ENCODE peak calls at places on chromosomes 6 and 20, in four cellular contexts. Z is BJ, T is small intestine, G is NCI-H1694 treated with DMSO at 0.1 percent for 48 hours. R is an unnamed sample.

GRCh38 chr6:95087394-95088097 is 489.8 kb upstream of the MANEA start:
- DNase-seq in Z (no peak), T (no peak), G (peak), R (peak)

GRCh38 chr20:46458891-46459750 is 52.7 kb upstream of the ELMO2 start:
- DNase-seq in Z (no peak), T (peak), G (no peak), R (no peak)

GRCh38 chr6:156658186-156658585 is 119.0 kb upstream of the ARID1B start:
- DNase-seq in Z (peak), T (no peak), G (no peak), R (no peak)

GRCh38 chr6:83590413-83590812 is 78.1 kb downstream of the PRSS35 start:
- DNase-seq in Z (no peak), T (no peak), G (no peak), R (peak)

GRCh38 chr20:63167918-63168520 is 47.9 kb downstream of the YTHDF1 start:
- DNase-seq in Z (no peak), T (no peak), G (no peak), R (no peak)

GRCh38 chr6:135163440-135163738 is 17.7 kb upstream of the MYB start:
- DNase-seq in Z (no peak), T (no peak), G (no peak), R (no peak)

GRCh38 chr20:42974347-42974746 is 215.4 kb downstream of the PTPRT start:
- DNase-seq in Z (no peak), T (no peak), G (no peak), R (no peak)

GRCh38 chr20:58235010-58235409 is 6.6 kb upstream of the ANKRD60 start:
- DNase-seq in Z (no peak), T (no peak), G (no peak), R (no peak)

GRCh38 chr20:50460608-50461268 is 49.4 kb upstream of the PTPN1 start:
- DNase-seq in Z (no peak), T (peak), G (peak), R (peak)

GRCh38 chr6:6657085-6657819 is 68.7 kb downstream of the LY86 start:
- DNase-seq in Z (no peak), T (peak), G (no peak), R (no peak)

GRCh38 chr6:159692303-159693127 is 526 bp downstream of the SOD2 start:
- DNase-seq in Z (no peak), T (peak), G (peak), R (peak)

GRCh38 chr6:168032383-168032760 is 34.9 kb downstream of the KIF25 start:
- DNase-seq in Z (no peak), T (no peak), G (no peak), R (no peak)

GRCh38 chr6:135905604-135906300 is 54.3 kb downstream of the PDE7B start:
- DNase-seq in Z (no peak), T (no peak), G (no peak), R (no peak)

GRCh38 chr20:34078540-34078939 is 33.5 kb downstream of the EIF2S2 start:
- DNase-seq in Z (no peak), T (no peak), G (no peak), R (no peak)